ENCODE peak calls at places on chromosomes 12 and 14, in five cellular contexts. P is AG04450, D is neuronal stem cell, C is astrocyte, E is left ventricle myocardium inferior. A is an unnamed sample.

GRCh38 chr12:55017421-55017820 is 2.4 kb upstream of the NEUROD4 start:
- DNase-seq in D (no peak), P (no peak), C (no peak), E (no peak), A (no peak)

GRCh38 chr12:39595923-39596322 is 23.7 kb downstream of the ABCD2 start:
- DNase-seq in C (no peak), P (no peak), D (no peak), E (no peak), A (no peak)

GRCh38 chr14:90491221-90491867 is 94.5 kb downstream of the CALM1 start:
- DNase-seq in P (peak), E (peak), D (no peak), C (peak), A (peak)

GRCh38 chr12:31369712-31370521 is 44.0 kb upstream of the SINHCAF start:
- DNase-seq in C (peak), P (no peak), D (peak), E (peak), A (peak)

GRCh38 chr14:68089146-68089715 is 269.7 kb downstream of the RAD51B start:
- DNase-seq in D (no peak), P (no peak), C (peak), E (no peak), A (peak)

GRCh38 chr12:53805801-53806200 is 54.0 kb upstream of the CISTR start:
- DNase-seq in D (no peak), C (no peak), E (no peak), P (no peak), A (no peak)

GRCh38 chr14:89221109-89221508 is 195.9 kb downstream of the FOXN3 start:
- DNase-seq in C (peak), D (no peak), P (peak), E (no peak), A (no peak)

GRCh38 chr12:69108024-69108423 is 131.3 kb upstream of the CPSF6 start:
- DNase-seq in P (no peak), C (peak), D (no peak), E (no peak), A (no peak)

GRCh38 chr14:75514673-75515630 is 7.3 kb upstream of the BATF start:
- DNase-seq in E (peak), C (no peak), D (no peak), P (no peak), A (no peak)

GRCh38 chr14:39320318-39320717 is 86.6 kb downstream of the MIA2 start:
- DNase-seq in E (no peak), C (no peak), P (no peak), D (no peak), A (no peak)

GRCh38 chr12:48001426-48002178 is 2.7 kb downstream of the COL2A1 start:
- DNase-seq in C (peak), P (no peak), D (peak), E (peak), A (peak)
- H3K27ac ChIP-seq in C (no peak), P (no peak), D (peak), E (peak), A (peak)

GRCh38 chr12:50111693-50112455 is at the start of gene COX14:
- DNase-seq in D (peak), C (peak), E (peak), P (peak), A (peak)

GRCh38 chr12:50110127-50110761 is 1.8 kb upstream of the COX14 start:
- DNase-seq in E (peak), D (no peak), P (no peak), C (no peak), A (no peak)

GRCh38 chr12:50112456-50113218 is 601 bp downstream of the COX14 start:
- DNase-seq in D (no peak), C (no peak), E (no peak), P (no peak), A (peak)

GRCh38 chr12:50111417-50111692 is 681 bp upstream of the COX14 start:
- DNase-seq in C (peak), E (no peak), P (no peak), D (no peak), A (no peak)

GRCh38 chr12:50110762-50111416 is 1.1 kb upstream of the COX14 start:
- DNase-seq in C (no peak), D (no peak), P (no peak), E (peak), A (peak)
- H3K27ac ChIP-seq in C (no peak), D (peak), P (peak), E (peak), A (peak)

DNA sequence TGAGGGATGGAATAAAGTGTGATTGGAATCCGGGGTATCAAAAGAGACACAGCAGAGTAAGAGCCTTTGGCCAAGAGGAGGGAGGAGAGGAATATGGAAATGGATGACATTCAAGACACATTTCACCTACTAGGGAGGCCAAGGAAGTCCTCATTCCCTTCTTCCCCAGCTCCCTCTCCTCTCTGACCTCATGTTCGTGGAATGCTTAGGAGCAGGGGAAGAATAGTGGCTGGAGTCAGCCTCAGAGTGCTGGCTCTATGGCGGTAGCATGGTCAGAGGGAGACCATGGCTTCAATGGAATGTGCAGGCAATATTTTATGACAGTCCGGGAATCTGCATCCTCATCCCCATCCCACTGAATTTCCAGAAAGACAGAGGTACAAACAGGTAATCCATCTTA is 196.6 kb downstream of the EGLN3 start:
- DNase-seq in D (no peak), E (no peak), C (peak), P (no peak), A (no peak)
- H3K27ac ChIP-seq in D (no peak), E (no peak), C (no peak), P (no peak), A (no peak)

GRCh38 chr12:18919826-18920511 is 182.1 kb downstream of the CAPZA3 start:
- DNase-seq in D (no peak), P (no peak), E (no peak), C (no peak), A (no peak)
- H3K27ac ChIP-seq in D (no peak), P (no peak), E (no peak), C (no peak), A (no peak)

DNA sequence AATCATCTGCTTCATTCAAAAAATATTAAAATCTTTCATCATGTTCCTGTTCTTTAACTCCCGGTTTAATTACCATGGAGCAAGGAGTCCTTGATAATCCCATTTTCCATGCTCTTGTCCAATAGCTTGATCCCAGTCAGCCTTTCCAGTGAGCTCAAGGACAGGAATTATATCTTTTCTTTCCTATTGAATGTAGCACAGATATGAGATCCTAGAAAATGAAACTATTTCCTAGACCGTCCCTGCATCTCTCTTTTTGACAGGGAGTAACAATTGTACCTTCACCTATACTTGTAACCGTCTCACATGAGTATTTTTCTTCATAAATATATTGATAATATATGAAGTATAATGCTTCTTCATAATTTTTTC is 35.6 kb downstream of the PIK3C2G start:
- DNase-seq in P (no peak), C (no peak), E (no peak), D (no peak), A (no peak)
- H3K27ac ChIP-seq in P (no peak), C (no peak), E (peak), D (no peak), A (no peak)